ENCODE peak calls at places on chromosomes 5 and 9, in five cellular contexts. Z is testis, O is tibial nerve, S is transverse colon, V is lower leg skin. D is an unnamed sample.

GRCh38 chr5:1633605-1634336 is 110.0 kb upstream of the LPCAT1 start:
- DNase-seq in Z (peak; percentile 90), S (peak; percentile 85), V (peak; percentile 96), O (peak; percentile 54), D (peak; percentile 96)

GRCh38 chr9:105039180-105039799 is 111.3 kb upstream of the ABCA1 start:
- DNase-seq in O (no peak), Z (no peak), V (no peak), S (no peak), D (no peak)

GRCh38 chr9:8600914-8601680 is 801.5 kb upstream of the DMAC1 start:
- DNase-seq in S (no peak), V (no peak), Z (no peak), O (no peak), D (no peak)

GRCh38 chr9:114314881-114315722 is 7.8 kb upstream of the ORM1 start:
- DNase-seq in Z (peak; percentile 6), V (peak; percentile 46), S (no peak), O (no peak), D (peak; percentile 52)

GRCh38 chr5:127030259-127031146 is at the start of gene MARCHF3:
- DNase-seq in S (peak; percentile 97), Z (peak; percentile 95), V (peak; percentile 99), O (peak; percentile 87), D (peak; percentile 100)

GRCh38 chr9:82208741-82209450 is 220.3 kb downstream of the SPATA31D1 start:
- DNase-seq in Z (no peak), O (no peak), V (no peak), S (no peak), D (no peak)

GRCh38 chr9:135858491-135859185 is 48.7 kb downstream of the CAMSAP1 start:
- DNase-seq in S (no peak), V (no peak), O (no peak), Z (no peak), D (peak; percentile 60)

GRCh38 chr5:176843673-176844072 is 33.3 kb downstream of the UNC5A start:
- DNase-seq in S (no peak), V (no peak), O (no peak), Z (no peak), D (no peak)

GRCh38 chr5:126794157-126794828 is 17.4 kb downstream of the LMNB1 start:
- DNase-seq in O (no peak), S (no peak), V (peak; percentile 61), Z (no peak), D (no peak)

GRCh38 chr5:16461782-16462181 is 3.8 kb downstream of the ZNF622 start:
- DNase-seq in S (no peak), O (no peak), V (no peak), Z (no peak), D (no peak)

GRCh38 chr5:95725071-95725820 is 5.9 kb upstream of the RHOBTB3 start:
- DNase-seq in V (no peak), O (no peak), S (no peak), Z (no peak), D (no peak)

GRCh38 chr9:127258884-127259471 is 5.6 kb upstream of the GARNL3 start:
- DNase-seq in V (no peak), O (no peak), S (no peak), Z (no peak), D (no peak)

GRCh38 chr5:74085782-74086181 is 459.8 kb downstream of the ARHGEF28 start:
- DNase-seq in S (no peak), O (no peak), Z (no peak), V (no peak), D (no peak)

GRCh38 chr9:27133817-27134216 is 24.8 kb downstream of the TEK start:
- DNase-seq in O (no peak), Z (no peak), V (no peak), S (no peak), D (no peak)

GRCh38 chr9:69674741-69675438 is 2.7 kb upstream of the APBA1 start:
- DNase-seq in Z (no peak), S (no peak), O (no peak), V (no peak), D (no peak)

GRCh38 chr9:96663506-96664120 is 8.5 kb upstream of the PRXL2C start:
- DNase-seq in V (no peak), S (no peak), O (no peak), Z (no peak), D (no peak)

GRCh38 chr5:107790671-107791070 is 119.9 kb upstream of the EFNA5 start:
- DNase-seq in S (no peak), Z (no peak), V (no peak), O (no peak), D (no peak)

GRCh38 chr5:1212881-1213280 is 11.5 kb downstream of the SLC6A19 start:
- DNase-seq in V (no peak), Z (no peak), S (no peak), O (no peak), D (peak; percentile 60)

GRCh38 chr5:74316064-74316586 is 324.4 kb downstream of the ENC1 start:
- DNase-seq in V (no peak), O (no peak), Z (no peak), S (no peak), D (no peak)

GRCh38 chr5:142841511-142842255 is 71.5 kb downstream of the ARHGAP26 start:
- DNase-seq in O (peak; percentile 33), Z (no peak), V (no peak), S (no peak), D (no peak)

GRCh38 chr5:142611154-142611553 is 74.7 kb downstream of the FGF1 start:
- DNase-seq in O (peak; percentile 74), Z (peak; percentile 86), V (peak; percentile 89), S (peak; percentile 73), D (no peak)

GRCh38 chr9:108444400-108445358 is 411.1 kb downstream of the ACTL7B start:
- DNase-seq in S (no peak), O (no peak), V (peak; percentile 88), Z (no peak), D (no peak)

GRCh38 chr9:81868145-81868544 is 60.1 kb upstream of the SPATA31D4 start:
- DNase-seq in S (no peak), O (no peak), V (no peak), Z (no peak), D (no peak)

GRCh38 chr9:129745186-129745585 is 7.7 kb downstream of the PTGES start:
- DNase-seq in V (no peak), S (no peak), O (no peak), Z (no peak), D (no peak)

GRCh38 chr9:128946544-128946943 is 859 bp downstream of the DOLK start:
- DNase-seq in S (no peak), Z (no peak), O (no peak), V (no peak), D (no peak)

GRCh38 chr5:131242728-131243255 is 21.1 kb upstream of the CDC42SE2 start:
- DNase-seq in S (no peak), O (no peak), V (no peak), Z (no peak), D (no peak)

GRCh38 chr5:157113007-157113406 is 4.2 kb upstream of the HAVCR2 start:
- DNase-seq in Z (peak; percentile 20), S (no peak), V (peak; percentile 3), O (no peak), D (no peak)

GRCh38 chr5:157106668-157107461 is 2.0 kb downstream of the HAVCR2 start:
- DNase-seq in S (no peak), O (no peak), Z (peak; percentile 25), V (peak; percentile 86), D (peak; percentile 84)

GRCh38 chr5:157108961-157109360 is at the start of gene HAVCR2:
- DNase-seq in V (peak; percentile 85), O (no peak), S (peak; percentile 42), Z (peak; percentile 32), D (peak; percentile 86)

GRCh38 chr5:157107508-157107907 is 1.3 kb downstream of the HAVCR2 start:
- DNase-seq in Z (no peak), O (no peak), V (peak; percentile 20), S (no peak), D (no peak)

GRCh38 chr5:157109744-157110143 is 900 bp upstream of the HAVCR2 start:
- DNase-seq in V (peak; percentile 21), O (no peak), S (no peak), Z (no peak), D (no peak)
- TF ChIP-seq POLR2A in V (no peak), O (no peak), S (no peak), Z (no peak), D (no peak)

GRCh38 chr5:80963521-80963895 is 3.3 kb downstream of the RASGRF2 start:
- DNase-seq in O (no peak), V (no peak), S (no peak), Z (no peak), D (no peak)

GRCh38 chr5:80964919-80965318 is 4.8 kb downstream of the RASGRF2 start:
- DNase-seq in S (no peak), Z (no peak), V (no peak), O (no peak), D (no peak)

GRCh38 chr5:80964491-80964890 is 4.3 kb downstream of the RASGRF2 start:
- DNase-seq in V (no peak), O (no peak), S (no peak), Z (no peak), D (no peak)

GRCh38 chr5:80962630-80963520 is 2.7 kb downstream of the RASGRF2 start:
- DNase-seq in S (no peak), O (no peak), Z (no peak), V (no peak), D (no peak)

GRCh38 chr5:80963966-80964481 is 3.9 kb downstream of the RASGRF2 start:
- DNase-seq in V (no peak), Z (no peak), O (no peak), S (no peak), D (no peak)
- H3K4me3 ChIP-seq in V (no peak overlapping the region), Z (no peak overlapping the region), O (peak overlapping the region; percentile 4), S (no peak overlapping the region), D (no peak overlapping the region)

GRCh38 chr9:116491219-116491618 is 195.9 kb upstream of the TRIM32 start:
- DNase-seq in V (no peak), S (no peak), Z (no peak), O (no peak), D (no peak)
- TF ChIP-seq CTCF in V (no peak), S (no peak), Z (no peak), O (no peak), D (no peak)

GRCh38 chr5:72956324-72957140 is 691 bp downstream of the FCHO2 start:
- DNase-seq in Z (peak; percentile 72), V (peak; percentile 89), S (peak; percentile 51), O (no peak), D (peak; percentile 89)

GRCh38 chr5:72954389-72954788 is 1.5 kb upstream of the FCHO2 start:
- DNase-seq in V (no peak), O (no peak), Z (no peak), S (no peak), D (no peak)

GRCh38 chr5:72957337-72957736 is 1.5 kb downstream of the FCHO2 start:
- DNase-seq in S (no peak), Z (no peak), V (no peak), O (no peak), D (no peak)

GRCh38 chr5:72955143-72955767 is 586 bp upstream of the FCHO2 start:
- DNase-seq in S (peak; percentile 78), Z (peak; percentile 78), O (peak; percentile 43), V (no peak), D (no peak)

DNA sequence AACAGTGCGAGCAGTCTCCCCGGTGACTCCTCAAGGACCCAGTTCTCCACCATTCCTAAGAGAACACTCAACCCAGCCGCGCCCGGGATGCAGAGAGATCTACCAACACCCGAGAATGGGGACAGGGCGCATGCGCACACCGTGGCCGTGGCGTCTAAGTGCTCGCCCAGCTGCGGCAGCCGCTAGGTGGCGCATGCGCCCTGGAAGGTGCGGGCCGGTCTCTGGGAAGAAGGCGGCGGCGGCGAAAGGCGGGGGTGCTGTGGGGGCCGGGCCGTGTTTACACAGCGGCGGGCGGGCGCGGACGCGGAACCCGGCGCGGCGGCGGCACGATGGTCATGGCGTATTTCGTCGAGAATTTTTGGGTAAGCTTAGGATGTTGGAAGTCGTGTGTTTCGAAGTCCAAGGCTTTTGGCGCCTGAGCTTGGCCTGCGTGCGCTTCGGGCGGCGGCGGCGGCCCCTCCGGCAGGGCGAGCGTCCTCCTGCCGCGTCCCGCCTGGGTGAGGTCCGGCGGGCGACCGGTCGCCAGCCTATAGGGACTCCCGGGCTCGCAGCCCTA is at the start of gene FCHO2:
- DNase-seq in V (peak; percentile 100), O (peak; percentile 99), Z (peak; percentile 99), S (peak; percentile 99), D (peak; percentile 100)
- TF ChIP-seq POLR2A in V (no peak), O (peak; percentile 84), Z (peak; percentile 14), S (peak; percentile 87), D (no peak)

D was measured in spleen.